ENCODE peak calls at places on chromosomes 4 and X, in five cellular contexts. One of them, this sample, is unnamed.

GRCh38 chr4:40307627-40308497 is 27.3 kb upstream of the CHRNA9 start:
- DNase-seq in GM23248: no peak
- DNase-seq in CD4-positive, alpha-beta memory T cell: peak; percentile 70
- DNase-seq in CD4-positive, alpha-beta T cell: peak; percentile 67
- DNase-seq in non-pigmented ciliary epithelial cell: no peak
- DNase-seq in this sample: no peak

GRCh38 chrX:38170556-38170955 is 50.1 kb downstream of the SRPX start:
- DNase-seq in GM23248: no peak
- DNase-seq in CD4-positive, alpha-beta memory T cell: no peak
- DNase-seq in CD4-positive, alpha-beta T cell: no peak
- DNase-seq in non-pigmented ciliary epithelial cell: no peak
- DNase-seq in this sample: no peak

GRCh38 chr4:189497996-189498395 is 442.7 kb upstream of the FRG1 start:
- DNase-seq in GM23248: no peak
- DNase-seq in CD4-positive, alpha-beta memory T cell: no peak
- DNase-seq in CD4-positive, alpha-beta T cell: no peak
- DNase-seq in non-pigmented ciliary epithelial cell: no peak
- DNase-seq in this sample: no peak

GRCh38 chr4:59553063-59553738 is 1646.9 kb upstream of the ADGRL3 start:
- DNase-seq in GM23248: peak; percentile 0
- DNase-seq in CD4-positive, alpha-beta memory T cell: no peak
- DNase-seq in CD4-positive, alpha-beta T cell: no peak
- DNase-seq in non-pigmented ciliary epithelial cell: peak; percentile 18
- DNase-seq in this sample: peak; percentile 7

GRCh38 chr4:83212041-83212851 is 72.4 kb downstream of the COQ2 start:
- DNase-seq in GM23248: no peak
- DNase-seq in CD4-positive, alpha-beta memory T cell: peak; percentile 92
- DNase-seq in CD4-positive, alpha-beta T cell: peak; percentile 44
- DNase-seq in non-pigmented ciliary epithelial cell: no peak
- DNase-seq in this sample: no peak

GRCh38 chrX:73214366-73215094 is at the start of gene NAP1L2:
- DNase-seq in GM23248: peak; percentile 33
- DNase-seq in CD4-positive, alpha-beta memory T cell: peak; percentile 59
- DNase-seq in CD4-positive, alpha-beta T cell: peak; percentile 13
- DNase-seq in non-pigmented ciliary epithelial cell: no peak
- DNase-seq in this sample: no peak

GRCh38 chrX:145727476-145727875 is 90.2 kb upstream of the SLITRK2 start:
- DNase-seq in GM23248: no peak
- DNase-seq in CD4-positive, alpha-beta memory T cell: no peak
- DNase-seq in CD4-positive, alpha-beta T cell: no peak
- DNase-seq in non-pigmented ciliary epithelial cell: no peak
- DNase-seq in this sample: no peak

GRCh38 chr4:54784188-54784671 is 126.5 kb downstream of the KIT start:
- DNase-seq in GM23248: peak; percentile 96
- DNase-seq in CD4-positive, alpha-beta memory T cell: no peak
- DNase-seq in CD4-positive, alpha-beta T cell: no peak
- DNase-seq in non-pigmented ciliary epithelial cell: peak; percentile 31
- DNase-seq in this sample: no peak

GRCh38 chr4:46946914-46947313 is 37.9 kb upstream of the COX7B2 start:
- DNase-seq in GM23248: peak; percentile 26
- DNase-seq in CD4-positive, alpha-beta memory T cell: no peak
- DNase-seq in CD4-positive, alpha-beta T cell: no peak
- DNase-seq in non-pigmented ciliary epithelial cell: no peak
- DNase-seq in this sample: no peak

GRCh38 chrX:118530537-118530936 is 34.9 kb downstream of the DOCK11 start:
- DNase-seq in GM23248: peak; percentile 58
- DNase-seq in CD4-positive, alpha-beta memory T cell: no peak
- DNase-seq in CD4-positive, alpha-beta T cell: no peak
- DNase-seq in non-pigmented ciliary epithelial cell: no peak
- DNase-seq in this sample: no peak

GRCh38 chrX:15059488-15059887 is 186.3 kb downstream of the MOSPD2 start:
- DNase-seq in GM23248: peak; percentile 14
- DNase-seq in CD4-positive, alpha-beta memory T cell: no peak
- DNase-seq in CD4-positive, alpha-beta T cell: no peak
- DNase-seq in non-pigmented ciliary epithelial cell: no peak
- DNase-seq in this sample: no peak

This sample was measured in HS-27A.